ENCODE peak calls at places on chromosome 4, in six cellular contexts. S, Z, X, H, O and Q are unnamed samples.

GRCh38 chr4:91488946-91489345 is 814.8 kb upstream of the GRID2 start:
- DNase-seq in S (no peak), Z (no peak), X (no peak), H (no peak), O (no peak), Q (no peak)

GRCh38 chr4:40333921-40334352 is 1.2 kb upstream of the CHRNA9 start:
- DNase-seq in S (no peak), Z (no peak), X (no peak), H (no peak), O (peak), Q (no peak)

GRCh38 chr4:121177238-121178137 is 13.4 kb upstream of the TNIP3 start:
- DNase-seq in S (no peak), Z (no peak), X (no peak), H (no peak), O (no peak), Q (no peak)

GRCh38 chr4:47786958-47787370 is 50.9 kb downstream of the CORIN start:
- DNase-seq in S (no peak), Z (no peak), X (no peak), H (no peak), O (no peak), Q (peak)

GRCh38 chr4:57163530-57164459 is 53.6 kb upstream of the IGFBP7 start:
- DNase-seq in S (peak), Z (peak), X (peak), H (peak), O (peak), Q (no peak)

GRCh38 chr4:41611881-41612871 is 74.2 kb downstream of the LIMCH1 start:
- DNase-seq in S (no peak), Z (no peak), X (peak), H (peak), O (peak), Q (no peak)

GRCh38 chr4:47031011-47031678 is at the start of gene GABRB1:
- DNase-seq in S (peak), Z (peak), X (peak), H (no peak), O (peak), Q (no peak)

GRCh38 chr4:14867847-14868246 is 134.4 kb upstream of the CPEB2 start:
- DNase-seq in S (no peak), Z (no peak), X (no peak), H (no peak), O (no peak), Q (no peak)

GRCh38 chr4:140094701-140095420 is 59.1 kb downstream of the MAML3 start:
- DNase-seq in S (peak), Z (no peak), X (peak), H (peak), O (no peak), Q (no peak)

GRCh38 chr4:55636622-55636999 is 513 bp upstream of the NMU start:
- DNase-seq in S (no peak), Z (no peak), X (no peak), H (no peak), O (no peak), Q (no peak)

GRCh38 chr4:1354136-1354982 is 7.4 kb downstream of the UVSSA start:
- DNase-seq in S (no peak), Z (no peak), X (no peak), H (no peak), O (no peak), Q (no peak)

GRCh38 chr4:160592258-160592657 is 1489.4 kb downstream of the RAPGEF2 start:
- DNase-seq in S (no peak), Z (no peak), X (no peak), H (no peak), O (no peak), Q (no peak)

GRCh38 chr4:169418846-169419245 is 148.1 kb upstream of the SH3RF1 start:
- DNase-seq in S (no peak), Z (no peak), X (no peak), H (no peak), O (no peak), Q (no peak)

DNA sequence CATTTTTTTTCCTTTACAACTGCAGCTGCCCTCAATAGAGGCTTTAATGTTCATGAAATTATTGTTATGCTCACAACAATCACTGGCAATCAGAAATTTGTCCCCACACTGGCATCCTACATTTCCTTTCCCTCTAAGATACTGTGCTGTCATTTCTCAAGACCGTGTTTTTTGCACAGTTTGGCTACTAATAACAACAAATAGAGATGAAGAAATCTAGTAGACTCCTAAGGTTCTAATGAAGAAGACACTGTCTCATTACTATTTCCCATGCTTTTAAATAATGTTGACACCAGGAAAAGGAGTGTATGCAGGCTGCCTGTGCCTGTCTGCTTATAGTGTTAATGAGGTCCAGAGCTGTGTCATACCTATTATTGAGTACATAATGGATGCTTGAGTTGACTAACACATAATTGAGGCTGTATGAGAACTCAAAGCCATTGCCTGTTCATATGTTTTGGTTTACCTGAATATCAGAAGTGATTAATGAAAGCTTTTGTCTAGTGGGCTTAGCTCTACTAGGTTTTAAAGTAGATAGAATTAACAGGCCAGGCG is 1.5 kb upstream of the EIF4E start:
- DNase-seq in S (no peak), Z (no peak), X (no peak), H (no peak), O (no peak), Q (no peak)
- H3K4me3 ChIP-seq in S (peak), Z (peak), X (peak), H (peak), O (peak), Q (peak)

GRCh38 chr4:7844247-7844991 is 95.2 kb downstream of the AFAP1 start:
- DNase-seq in S (peak), Z (peak), X (peak), H (no peak), O (peak), Q (no peak)

GRCh38 chr4:7843831-7844230 is 95.8 kb downstream of the AFAP1 start:
- DNase-seq in S (no peak), Z (no peak), X (no peak), H (no peak), O (no peak), Q (no peak)

GRCh38 chr4:7847206-7847605 is 92.5 kb downstream of the AFAP1 start:
- DNase-seq in S (no peak), Z (no peak), X (peak), H (no peak), O (no peak), Q (no peak)

GRCh38 chr4:7842384-7843279 is 97.0 kb downstream of the AFAP1 start:
- DNase-seq in S (peak), Z (no peak), X (peak), H (peak), O (peak), Q (no peak)

GRCh38 chr4:7845493-7846124 is 94.1 kb downstream of the AFAP1 start:
- DNase-seq in S (no peak), Z (no peak), X (peak), H (no peak), O (no peak), Q (no peak)
- TF ChIP-seq CTCF in S (no peak), Z (no peak), X (no peak), H (no peak), O (no peak), Q (no peak)

GRCh38 chr4:184814686-184815045 is 11.1 kb downstream of the ACSL1 start:
- DNase-seq in S (no peak), Z (no peak), X (no peak), H (no peak), O (no peak), Q (no peak)
- H3K4me3 ChIP-seq in S (no peak), Z (no peak), X (no peak), H (peak), O (no peak), Q (peak)

GRCh38 chr4:65865489-65865888 is 195.2 kb upstream of the EPHA5 start:
- DNase-seq in S (no peak), Z (no peak), X (no peak), H (no peak), O (peak), Q (no peak)
- TF ChIP-seq CTCF in S (no peak), Z (no peak), X (no peak), H (no peak), O (peak), Q (peak)

DNA sequence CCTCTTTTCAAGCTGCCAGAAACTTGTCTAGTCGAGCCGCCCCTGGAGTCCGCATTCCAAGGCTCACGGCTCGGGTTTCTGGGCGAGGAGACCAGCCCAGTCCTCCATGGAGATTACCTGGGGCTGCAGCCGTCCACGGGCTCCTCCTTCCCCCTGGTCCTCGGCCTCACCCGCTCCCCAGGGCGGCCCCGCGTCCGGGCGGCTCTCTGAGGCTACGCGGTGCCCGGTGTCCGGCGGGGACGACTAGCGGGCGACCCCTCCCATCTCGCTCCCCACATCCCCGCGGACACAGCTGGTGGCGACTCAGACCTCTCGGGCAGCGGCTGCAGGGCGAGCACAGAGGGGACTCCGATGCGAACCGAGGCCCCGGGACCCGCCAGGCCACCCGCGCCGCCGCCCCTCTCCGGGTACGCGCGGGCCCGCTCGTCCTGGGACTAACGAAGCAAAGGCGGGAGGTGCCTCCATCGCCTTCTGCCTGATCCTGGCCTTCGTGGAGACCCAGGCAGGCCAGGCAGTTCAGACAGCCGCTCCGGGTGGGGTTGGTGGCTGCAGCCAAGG is 159.4 kb downstream of the TRAM1L1 start:
- DNase-seq in S (no peak), Z (no peak), X (peak), H (no peak), O (no peak), Q (no peak)
- H3K4me3 ChIP-seq in S (no peak), Z (no peak), X (peak), H (peak), O (no peak), Q (no peak)

DNA sequence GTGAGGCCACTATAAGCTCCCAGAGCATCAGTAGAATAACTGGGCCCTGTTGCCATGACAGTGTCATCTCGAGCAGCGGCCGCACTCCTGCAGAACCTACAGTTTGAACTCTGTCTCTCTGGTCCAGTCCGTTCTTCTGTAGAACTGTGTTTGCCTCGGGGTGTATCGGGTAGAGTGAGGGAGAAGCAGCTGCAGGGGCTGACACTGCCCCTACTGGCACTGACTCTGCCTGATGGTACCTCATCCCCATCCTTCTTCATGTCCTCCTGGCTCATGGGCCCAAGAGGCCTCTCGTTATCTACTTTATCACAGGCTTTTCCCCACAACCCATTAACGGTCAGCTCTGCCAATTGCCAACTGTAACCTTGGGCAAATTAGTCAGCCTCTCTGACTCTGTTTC is 96.5 kb downstream of the NPNT start:
- DNase-seq in S (no peak), Z (no peak), X (no peak), H (no peak), O (no peak), Q (no peak)
- TF ChIP-seq CTCF in S (no peak), Z (no peak), X (no peak), H (no peak), O (no peak), Q (no peak)

GRCh38 chr4:17781072-17781830 is at the start of gene FAM184B:
- DNase-seq in S (no peak), Z (no peak), X (no peak), H (no peak), O (peak), Q (no peak)

GRCh38 chr4:17781831-17782287 is 438 bp upstream of the FAM184B start:
- DNase-seq in S (no peak), Z (no peak), X (no peak), H (no peak), O (no peak), Q (no peak)

GRCh38 chr4:17778431-17778830 is 3.0 kb downstream of the FAM184B start:
- DNase-seq in S (no peak), Z (no peak), X (no peak), H (no peak), O (no peak), Q (no peak)

GRCh38 chr4:17785858-17786257 is 4.4 kb upstream of the FAM184B start:
- DNase-seq in S (no peak), Z (no peak), X (no peak), H (no peak), O (no peak), Q (no peak)

GRCh38 chr4:17780461-17781071 is 855 bp downstream of the FAM184B start:
- DNase-seq in S (no peak), Z (no peak), X (no peak), H (no peak), O (peak), Q (no peak)
- H3K4me3 ChIP-seq in S (peak), Z (no peak), X (peak), H (peak), O (peak), Q (no peak)

GRCh38 chr4:125760956-125761355 is 446.2 kb downstream of the FAT4 start:
- DNase-seq in S (no peak), Z (no peak), X (no peak), H (no peak), O (no peak), Q (no peak)

GRCh38 chr4:125758438-125758837 is 443.7 kb downstream of the FAT4 start:
- DNase-seq in S (no peak), Z (no peak), X (no peak), H (no peak), O (no peak), Q (no peak)

GRCh38 chr4:125765936-125766335 is 451.2 kb downstream of the FAT4 start:
- DNase-seq in S (no peak), Z (no peak), X (no peak), H (no peak), O (peak), Q (no peak)

GRCh38 chr4:125762537-125762936 is 447.8 kb downstream of the FAT4 start:
- DNase-seq in S (no peak), Z (no peak), X (no peak), H (no peak), O (no peak), Q (no peak)
- TF ChIP-seq CTCF in S (no peak), Z (no peak), X (no peak), H (no peak), O (peak), Q (no peak)